ENCODE peak calls at places on chromosomes 2 and 18, in eight cellular contexts. H is GM12878, Y is IMR-90, L is K562, D is GM23248, R is HCT116, S is SK-N-MC, P is mesendoderm. K is an unnamed sample.

GRCh38 chr2:120912101-120912985 is 176.7 kb downstream of the GLI2 start:
- DNase-seq in H (no peak), Y (peak), L (peak), D (peak), R (peak), S (no peak), P (no peak), K (peak)

GRCh38 chr2:119359774-119360173 is 6.9 kb downstream of the C2orf76 start:
- DNase-seq in H (no peak), Y (no peak), L (no peak), D (no peak), R (no peak), S (no peak), P (no peak), K (no peak)

GRCh38 chr2:66445781-66446177 is 10.9 kb downstream of the MEIS1 start:
- DNase-seq in H (no peak), Y (no peak), L (no peak), D (peak), R (no peak), S (no peak), P (peak), K (no peak)

GRCh38 chr2:98883780-98884211 is 52.2 kb downstream of the CRACDL start:
- DNase-seq in H (no peak), Y (no peak), L (no peak), D (no peak), R (no peak), S (no peak), P (no peak), K (no peak)

GRCh38 chr2:24164416-24164973 is 10.4 kb upstream of the FAM228A start:
- DNase-seq in H (peak), Y (no peak), L (peak), D (peak), R (peak), S (no peak), P (peak), K (no peak)

GRCh38 chr2:197209742-197210408 is 100.7 kb downstream of the ANKRD44 start:
- DNase-seq in H (peak), Y (no peak), L (peak), D (no peak), R (no peak), S (no peak), P (peak), K (no peak)

GRCh38 chr2:156064540-156064939 is 268.0 kb downstream of the NR4A2 start:
- DNase-seq in H (no peak), Y (no peak), L (no peak), D (no peak), R (no peak), S (no peak), P (no peak), K (no peak)

GRCh38 chr2:97360202-97360601 is 229.5 kb downstream of the ANKRD36B start:
- DNase-seq in H (no peak), Y (no peak), L (no peak), D (no peak), R (no peak), S (no peak), P (peak), K (no peak)

GRCh38 chr18:47800756-47801155 is 129.7 kb downstream of the SMAD2 start:
- DNase-seq in H (no peak), Y (no peak), L (no peak), D (no peak), R (no peak), S (no peak), P (no peak), K (no peak)

GRCh38 chr2:236871500-236872001 is 214.1 kb upstream of the COPS8 start:
- DNase-seq in H (no peak), Y (peak), L (no peak), D (peak), R (no peak), S (peak), P (no peak), K (no peak)

GRCh38 chr2:43634604-43635306 is 2.3 kb upstream of the PLEKHH2 start:
- DNase-seq in H (no peak), Y (peak), L (no peak), D (peak), R (no peak), S (no peak), P (no peak), K (no peak)

GRCh38 chr2:120546077-120546864 is 189.4 kb upstream of the GLI2 start:
- DNase-seq in H (no peak), Y (peak), L (peak), D (peak), R (no peak), S (no peak), P (peak), K (no peak)

GRCh38 chr2:8424997-8425900 is 256.6 kb upstream of the ID2 start:
- DNase-seq in H (peak), Y (no peak), L (no peak), D (no peak), R (no peak), S (no peak), P (no peak), K (no peak)

GRCh38 chr2:73984922-73985317 is 210 bp downstream of the TET3 start:
- DNase-seq in H (no peak), Y (no peak), L (no peak), D (no peak), R (no peak), S (no peak), P (no peak), K (peak)

GRCh38 chr18:70030728-70031127 is 83.1 kb upstream of the CD226 start:
- DNase-seq in H (no peak), Y (no peak), L (no peak), D (no peak), R (no peak), S (no peak), P (no peak), K (no peak)

GRCh38 chr2:214876815-214877214 is 67.3 kb upstream of the BARD1 start:
- DNase-seq in H (no peak), Y (no peak), L (no peak), D (no peak), R (no peak), S (no peak), P (no peak), K (no peak)

GRCh38 chr2:96241901-96242611 is 23.7 kb downstream of the TMEM127 start:
- DNase-seq in H (peak), Y (peak), L (no peak), D (peak), R (no peak), S (no peak), P (no peak), K (peak)

GRCh38 chr18:12333650-12334279 is 25.7 kb downstream of the TUBB6 start:
- DNase-seq in H (no peak), Y (no peak), L (no peak), D (peak), R (no peak), S (no peak), P (no peak), K (no peak)

GRCh38 chr2:202604699-202605098 is 30.1 kb upstream of the FAM117B start:
- DNase-seq in H (peak), Y (peak), L (no peak), D (no peak), R (no peak), S (no peak), P (no peak), K (no peak)

GRCh38 chr2:27724191-27724590 is 47.3 kb upstream of the MRPL33 start:
- DNase-seq in H (no peak), Y (no peak), L (no peak), D (no peak), R (no peak), S (no peak), P (no peak), K (no peak)

GRCh38 chr2:221635949-221636348 is 63.8 kb upstream of the EPHA4 start:
- DNase-seq in H (no peak), Y (no peak), L (no peak), D (no peak), R (peak), S (no peak), P (peak), K (no peak)

GRCh38 chr2:71452565-71452964 is 796 bp upstream of the DYSF start:
- DNase-seq in H (no peak), Y (peak), L (peak), D (peak), R (peak), S (no peak), P (peak), K (no peak)

GRCh38 chr2:95047629-95048510 is 22.4 kb downstream of the MAL start:
- DNase-seq in H (no peak), Y (no peak), L (no peak), D (no peak), R (no peak), S (no peak), P (no peak), K (peak)

GRCh38 chr2:118102433-118103082 is 14.3 kb downstream of the INSIG2 start:
- DNase-seq in H (no peak), Y (peak), L (no peak), D (peak), R (no peak), S (no peak), P (no peak), K (no peak)

GRCh38 chr2:15788458-15789229 is 151.7 kb upstream of the MYCN start:
- DNase-seq in H (no peak), Y (no peak), L (no peak), D (no peak), R (no peak), S (no peak), P (no peak), K (peak)

GRCh38 chr2:25250331-25251031 is 82.1 kb upstream of the POMC start:
- DNase-seq in H (no peak), Y (peak), L (peak), D (peak), R (no peak), S (no peak), P (peak), K (no peak)

GRCh38 chr2:184554736-184555135 is 43.6 kb upstream of the ZNF804A start:
- DNase-seq in H (no peak), Y (peak), L (no peak), D (peak), R (no peak), S (no peak), P (no peak), K (no peak)

GRCh38 chr2:84238907-84239306 is 220.2 kb downstream of the SUCLG1 start:
- DNase-seq in H (no peak), Y (no peak), L (no peak), D (no peak), R (no peak), S (no peak), P (no peak), K (no peak)

GRCh38 chr2:113858764-113859163 is 31.1 kb upstream of the ACTR3 start:
- DNase-seq in H (no peak), Y (peak), L (peak), D (peak), R (no peak), S (no peak), P (no peak), K (no peak)

GRCh38 chr2:119792907-119793312 is 33.2 kb downstream of the PTPN4 start:
- DNase-seq in H (no peak), Y (no peak), L (no peak), D (no peak), R (no peak), S (no peak), P (peak), K (no peak)

GRCh38 chr2:65071499-65072180 is 15.4 kb downstream of the CEP68 start:
- DNase-seq in H (no peak), Y (no peak), L (peak), D (peak), R (no peak), S (no peak), P (peak), K (no peak)

GRCh38 chr2:29894822-29895221 is 26.6 kb downstream of the ALK start:
- DNase-seq in H (no peak), Y (no peak), L (no peak), D (no peak), R (no peak), S (no peak), P (no peak), K (no peak)
- H3K4me3 ChIP-seq in H (no peak), Y (no peak), L (no peak), D (no peak), R (no peak), S (no peak), P (no peak), K (no peak)

GRCh38 chr2:6864938-6865345 is 765 bp downstream of the CMPK2 start:
- DNase-seq in H (no peak), Y (no peak), L (no peak), D (no peak), R (no peak), S (no peak), P (peak), K (peak)
- H3K9ac ChIP-seq in H (peak), Y (no peak), L (peak), D (no peak), R (peak), S (no peak), P (peak), K (no peak)

GRCh38 chr2:30569991-30570390 is 122.9 kb downstream of the LCLAT1 start:
- DNase-seq in H (no peak), Y (peak), L (no peak), D (peak), R (no peak), S (no peak), P (no peak), K (no peak)
- H3K27ac ChIP-seq in H (no peak), Y (no peak), L (no peak), D (no peak), R (no peak), S (no peak), P (no peak), K (no peak)

GRCh38 chr18:48834421-48835011 is 116.2 kb downstream of the SMAD7 start:
- DNase-seq in H (peak), Y (peak), L (no peak), D (peak), R (peak), S (peak), P (peak), K (peak)
- H3K4me3 ChIP-seq in H (peak), Y (no peak), L (no peak), D (peak), R (peak), S (peak), P (no peak), K (no peak)

GRCh38 chr2:219542931-219543595 is 546 bp downstream of the CHPF start:
- DNase-seq in H (no peak), Y (peak), L (peak), D (peak), R (no peak), S (no peak), P (peak), K (no peak)

GRCh38 chr2:219543596-219544358 is at the start of the genes CHPF and TMEM198:
- DNase-seq in H (peak), Y (peak), L (peak), D (peak), R (peak), S (peak), P (peak), K (peak)

GRCh38 chr2:219540784-219541504 is 2.7 kb downstream of the CHPF start:
- DNase-seq in H (no peak), Y (no peak), L (no peak), D (no peak), R (no peak), S (no peak), P (no peak), K (no peak)

GRCh38 chr2:219539926-219540678 is 3.5 kb downstream of the CHPF start:
- DNase-seq in H (no peak), Y (no peak), L (no peak), D (no peak), R (no peak), S (no peak), P (no peak), K (peak)

DNA sequence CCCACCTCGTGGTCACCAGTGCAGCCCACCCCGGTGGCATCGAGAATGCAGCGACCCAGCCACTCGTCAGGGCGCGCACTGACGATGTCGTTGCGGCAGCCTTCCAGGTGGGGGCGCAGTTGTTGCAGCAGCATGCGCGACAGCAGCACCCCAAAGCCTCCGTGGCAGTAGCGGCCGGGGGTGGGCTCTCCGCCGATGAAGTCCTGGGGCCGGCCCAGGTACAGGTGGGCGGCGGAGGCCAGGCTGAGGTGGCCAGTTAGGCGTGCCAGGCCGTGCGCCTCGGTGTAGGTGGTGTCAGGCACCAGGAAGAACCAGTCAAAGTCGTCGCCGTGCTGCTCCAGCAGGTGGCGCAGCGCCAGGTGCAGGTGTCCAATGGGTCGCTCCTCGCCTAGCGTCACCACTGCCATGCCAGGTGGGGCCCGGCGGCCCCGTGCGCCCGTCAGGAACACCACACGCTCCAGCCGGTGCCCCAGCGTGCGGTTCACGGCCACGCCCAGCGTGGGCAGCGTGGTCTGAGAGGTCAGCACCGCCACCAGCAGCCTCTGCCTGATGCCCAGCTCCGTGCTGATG is 1.9 kb downstream of the CHPF start:
- DNase-seq in H (peak), Y (peak), L (peak), D (peak), R (peak), S (no peak), P (peak), K (peak)
- H3K9ac ChIP-seq in H (no peak), Y (no peak), L (no peak), D (no peak), R (peak), S (no peak), P (peak), K (no peak)

GRCh38 chr2:163646659-163647058 is 89.1 kb downstream of the FIGN start:
- DNase-seq in H (no peak), Y (no peak), L (no peak), D (no peak), R (no peak), S (no peak), P (peak), K (no peak)
- H3K27ac ChIP-seq in H (no peak), Y (no peak), L (no peak), D (no peak), R (no peak), S (no peak), P (no peak), K (no peak)

GRCh38 chr2:165795011-165795410 is 964 bp upstream of the GALNT3 start:
- DNase-seq in H (no peak), Y (peak), L (no peak), D (peak), R (no peak), S (no peak), P (no peak), K (no peak)

GRCh38 chr2:165793161-165793778 is 777 bp downstream of the GALNT3 start:
- DNase-seq in H (no peak), Y (no peak), L (no peak), D (peak), R (peak), S (no peak), P (peak), K (no peak)

GRCh38 chr2:165793779-165794519 is at the start of gene GALNT3:
- DNase-seq in H (no peak), Y (no peak), L (no peak), D (peak), R (peak), S (no peak), P (peak), K (peak)

GRCh38 chr2:165796129-165796528 is 2.1 kb upstream of the GALNT3 start:
- DNase-seq in H (no peak), Y (no peak), L (no peak), D (no peak), R (no peak), S (no peak), P (no peak), K (no peak)

DNA sequence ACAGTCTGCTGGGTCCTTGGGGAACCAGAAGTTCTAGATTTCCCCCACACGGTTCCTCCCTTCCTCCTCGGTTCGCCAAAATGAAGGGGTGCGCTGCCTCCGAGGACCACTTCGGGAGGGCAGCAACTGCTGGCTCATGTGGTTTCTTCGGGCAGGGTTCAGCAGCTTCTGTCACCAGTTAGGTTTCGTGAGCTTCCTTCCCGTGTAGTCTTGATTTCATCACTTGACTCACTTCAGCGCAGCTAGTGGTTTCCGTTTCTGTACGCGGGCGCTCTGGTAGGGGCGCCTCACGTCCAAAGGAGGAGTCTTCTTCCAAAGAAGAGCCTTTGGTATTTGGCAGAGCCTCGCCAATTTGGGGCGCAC is 454 bp upstream of the GALNT3 start:
- DNase-seq in H (peak), Y (peak), L (no peak), D (peak), R (peak), S (no peak), P (peak), K (peak)
- H3K4me3 ChIP-seq in H (peak), Y (peak), L (no peak), D (peak), R (peak), S (no peak), P (peak), K (peak)

GRCh38 chr2:172100080-172101007 is 2.4 kb downstream of the DLX2 start:
- DNase-seq in H (no peak), Y (no peak), L (no peak), D (peak), R (no peak), S (no peak), P (peak), K (peak)

GRCh38 chr2:172102858-172103359 is at the start of gene DLX2:
- DNase-seq in H (no peak), Y (peak), L (peak), D (peak), R (peak), S (no peak), P (peak), K (peak)

GRCh38 chr2:172101008-172101706 is 1.5 kb downstream of the DLX2 start:
- DNase-seq in H (no peak), Y (no peak), L (no peak), D (peak), R (no peak), S (no peak), P (peak), K (peak)

GRCh38 chr2:172102159-172102857 is 392 bp downstream of the DLX2 start:
- DNase-seq in H (no peak), Y (peak), L (no peak), D (peak), R (no peak), S (no peak), P (no peak), K (peak)

GRCh38 chr2:172101707-172102158 is 967 bp downstream of the DLX2 start:
- DNase-seq in H (no peak), Y (no peak), L (no peak), D (peak), R (no peak), S (no peak), P (peak), K (peak)
- H3K9ac ChIP-seq in H (no peak), Y (peak), L (peak), D (peak), R (peak), S (no peak), P (peak), K (no peak)

K was measured in kidney.